ENCODE peak calls at places on chromosomes 5 and 9, in ten cellular contexts. F is NCI-H226; I is T-helper 9 cell; Y is CD8-positive, alpha-beta T cell; X is Peyer's patch; O is HCT116; V is MCF 10A; H is nucleus accumbens; Q is activated T-helper 1 cell treated with anti-CD3 and anti-CD28 coated beads, Interleukin-2, amount 50 U/mL, for 16 hours; M is D341Med. B is an unnamed sample.

GRCh38 chr9:114799441-114799840 is 6.4 kb downstream of the TNFSF15 start:
- DNase-seq in Y (no peak), M (no peak), O (no peak), H (no peak), I (no peak), Q (no peak), F (no peak), V (no peak), X (no peak), B (no peak)

GRCh38 chr9:106969696-106970095 is 106.7 kb downstream of the ZNF462 start:
- DNase-seq in Q (no peak), F (no peak), H (no peak), M (no peak), Y (no peak), I (no peak), X (no peak), O (no peak), V (no peak), B (no peak)

GRCh38 chr5:21685016-21685415 is 1168.1 kb downstream of the CDH12 start:
- DNase-seq in M (no peak), Y (no peak), H (no peak), Q (no peak), F (no peak), V (no peak), X (no peak), I (no peak), O (no peak), B (no peak)

GRCh38 chr5:134511796-134512660 is 13.4 kb upstream of the JADE2 start:
- DNase-seq in M (no peak), I (no peak), X (peak; percentile 42), O (no peak), Y (no peak), F (peak; percentile 74), V (peak; percentile 95), H (peak; percentile 4), Q (no peak), B (no peak)

GRCh38 chr5:34622046-34622435 is 34.1 kb upstream of the RAI14 start:
- DNase-seq in F (no peak), H (no peak), X (no peak), O (no peak), Q (no peak), M (no peak), I (no peak), V (no peak), Y (no peak), B (no peak)

GRCh38 chr9:72540348-72540873 is 19.0 kb downstream of the TMC1 start:
- DNase-seq in F (no peak), H (no peak), I (no peak), Q (no peak), X (no peak), M (no peak), V (peak; percentile 87), Y (no peak), O (no peak), B (no peak)

GRCh38 chr9:75111019-75111622 is 22.8 kb downstream of the OSTF1 start:
- DNase-seq in H (no peak), Q (no peak), I (no peak), O (peak; percentile 10), Y (no peak), X (no peak), M (no peak), V (peak; percentile 77), F (no peak), B (no peak)

GRCh38 chr5:168782172-168782571 is 203.0 kb upstream of the PANK3 start:
- DNase-seq in F (no peak), O (no peak), V (no peak), M (no peak), X (no peak), Q (no peak), Y (no peak), H (no peak), I (no peak), B (no peak)

GRCh38 chr5:9712506-9713285 is 82.5 kb upstream of the TAS2R1 start:
- DNase-seq in F (peak; percentile 62), X (no peak), O (no peak), M (no peak), Y (no peak), I (no peak), V (peak; percentile 53), Q (no peak), H (no peak), B (peak; percentile 90)

GRCh38 chr9:113579270-113580040 is 115.9 kb downstream of the RGS3 start:
- DNase-seq in X (peak; percentile 75), H (peak; percentile 33), Y (peak; percentile 60), F (peak; percentile 47), V (no peak), O (no peak), I (no peak), Q (no peak), M (no peak), B (peak; percentile 18)

GRCh38 chr5:79055017-79055416 is 14.5 kb downstream of the DMGDH start:
- DNase-seq in Y (no peak), F (no peak), H (no peak), Q (no peak), O (no peak), M (no peak), V (no peak), I (no peak), X (no peak), B (no peak)

GRCh38 chr9:92385001-92385400 is 19.4 kb downstream of the OGN start:
- DNase-seq in V (peak; percentile 16), I (no peak), F (no peak), Q (no peak), Y (no peak), M (no peak), H (no peak), O (no peak), X (no peak), B (no peak)

GRCh38 chr9:10875752-10876151 is 262.9 kb upstream of the PTPRD start:
- DNase-seq in M (no peak), O (no peak), H (no peak), I (no peak), Q (no peak), V (peak; percentile 37), Y (no peak), X (no peak), F (no peak), B (no peak)

GRCh38 chr5:150780816-150781221 is 2.3 kb downstream of the SMIM3 start:
- DNase-seq in Q (no peak), O (no peak), V (peak; percentile 75), X (no peak), Y (no peak), H (no peak), I (no peak), F (no peak), M (no peak), B (no peak)

GRCh38 chr5:9546973-9547947 is 1.4 kb upstream of the SEMA5A start:
- DNase-seq in F (peak; percentile 75), V (no peak), X (no peak), M (no peak), I (no peak), Y (no peak), O (no peak), H (peak; percentile 26), Q (no peak), B (no peak)

GRCh38 chr9:115117999-115118470 is at the start of gene TNC:
- DNase-seq in H (peak; percentile 53), V (peak; percentile 93), Q (no peak), F (peak; percentile 67), O (no peak), X (peak; percentile 17), I (no peak), Y (no peak), M (no peak), B (no peak)

GRCh38 chr5:85069659-85070640 is 685.3 kb upstream of the EDIL3 start:
- DNase-seq in F (no peak), M (no peak), O (no peak), Y (no peak), X (no peak), Q (no peak), V (no peak), H (no peak), I (no peak), B (no peak)

GRCh38 chr9:68979538-68980314 is 34.2 kb downstream of the PRKACG start:
- DNase-seq in O (no peak), X (no peak), M (no peak), Y (peak; percentile 56), F (no peak), V (no peak), I (no peak), H (peak; percentile 27), Q (no peak), B (peak; percentile 49)

GRCh38 chr5:135901633-135902032 is 6.0 kb upstream of the IL9 start:
- DNase-seq in H (no peak), Y (no peak), Q (no peak), I (no peak), V (no peak), X (no peak), M (no peak), F (no peak), O (no peak), B (no peak)

B was measured in NCI-H2081.